ENCODE peak calls at places on chromosomes 16 and 17, in eight cellular contexts. U, O, G, P, F, Y, H and N are unnamed samples.

GRCh38 chr16:49204191-49204590 is 77.4 kb downstream of the CBLN1 start:
- DNase-seq in O (no peak), U (no peak), H (no peak), P (no peak), G (no peak), F (no peak), Y (no peak), N (no peak)

GRCh38 chr17:68035131-68035522 is 408 bp upstream of the KPNA2 start:
- DNase-seq in F (peak), P (no peak), Y (peak), O (no peak), U (peak), H (no peak), G (no peak), N (peak)

GRCh38 chr16:84759061-84759460 is 59.3 kb downstream of the USP10 start:
- DNase-seq in G (no peak), Y (no peak), O (no peak), F (no peak), P (no peak), U (no peak), H (peak), N (no peak)

GRCh38 chr17:65985571-65985970 is 206.4 kb downstream of the CEP112 start:
- DNase-seq in G (no peak), P (no peak), O (no peak), Y (no peak), H (no peak), U (no peak), F (no peak), N (no peak)

GRCh38 chr17:79670537-79671386 is 59.9 kb upstream of the RBFOX3 start:
- DNase-seq in F (no peak), G (peak), Y (no peak), U (no peak), H (no peak), P (no peak), O (no peak), N (no peak)

GRCh38 chr17:56577810-56578209 is 15.7 kb upstream of the NOG start:
- DNase-seq in P (no peak), F (peak), O (no peak), Y (no peak), H (no peak), U (no peak), G (no peak), N (no peak)

GRCh38 chr16:64362193-64362592 is 759.7 kb downstream of the CDH11 start:
- DNase-seq in F (no peak), U (no peak), G (no peak), H (no peak), P (peak), O (no peak), Y (no peak), N (no peak)

GRCh38 chr17:1735418-1735817 is 7.3 kb upstream of the SERPINF2 start:
- DNase-seq in O (no peak), G (no peak), P (no peak), F (no peak), U (no peak), H (no peak), Y (no peak), N (no peak)

GRCh38 chr17:7132511-7133094 is 18.0 kb upstream of the ASGR2 start:
- DNase-seq in P (no peak), F (peak), H (no peak), G (peak), U (no peak), Y (no peak), O (no peak), N (no peak)

GRCh38 chr16:56518435-56518834 is 1.4 kb downstream of the BBS2 start:
- DNase-seq in H (no peak), F (no peak), G (no peak), O (no peak), Y (no peak), U (no peak), P (no peak), N (no peak)

GRCh38 chr17:50863221-50863843 is 2.8 kb downstream of the TOB1 start:
- DNase-seq in P (peak), F (no peak), H (peak), U (peak), O (no peak), Y (no peak), G (peak), N (peak)

GRCh38 chr16:4402439-4403132 is 13.8 kb downstream of the CORO7 start:
- DNase-seq in H (peak), G (peak), Y (peak), F (peak), O (no peak), P (peak), U (peak), N (peak)

GRCh38 chr17:43085489-43085888 is 39.7 kb downstream of the BRCA1 start:
- DNase-seq in O (peak), G (no peak), F (no peak), H (peak), Y (no peak), P (peak), U (no peak), N (no peak)

GRCh38 chr16:19698480-19699465 is 19.3 kb downstream of the KNOP1 start:
- DNase-seq in P (peak), G (no peak), F (no peak), H (no peak), O (no peak), U (no peak), Y (no peak), N (no peak)

GRCh38 chr17:64386412-64387144 is 4.1 kb downstream of the PECAM1 start:
- DNase-seq in G (no peak), U (no peak), O (no peak), Y (no peak), P (no peak), F (no peak), H (no peak), N (no peak)

GRCh38 chr16:54140057-54140787 is 146.4 kb downstream of the IRX3 start:
- DNase-seq in O (no peak), G (no peak), U (no peak), Y (no peak), F (no peak), P (no peak), H (peak), N (no peak)

GRCh38 chr16:89828199-89828869 is at the start of gene SPIRE2:
- DNase-seq in U (peak), F (peak), H (peak), G (peak), Y (no peak), P (peak), O (no peak), N (no peak)

GRCh38 chr17:65208753-65209152 is 71.6 kb downstream of the RGS9 start:
- DNase-seq in U (no peak), O (no peak), P (no peak), F (no peak), G (no peak), Y (no peak), H (no peak), N (no peak)

GRCh38 chr17:37673386-37673785 is 30.1 kb upstream of the DDX52 start:
- DNase-seq in F (no peak), G (no peak), H (no peak), U (no peak), Y (no peak), P (no peak), O (no peak), N (no peak)

GRCh38 chr17:74240637-74241036 is 27.3 kb downstream of the TTYH2 start:
- DNase-seq in U (no peak), O (no peak), P (no peak), F (peak), H (no peak), Y (no peak), G (no peak), N (no peak)

GRCh38 chr16:68754117-68754792 is 17.2 kb downstream of the CDH1 start:
- DNase-seq in G (no peak), H (no peak), F (no peak), O (no peak), P (peak), U (no peak), Y (no peak), N (no peak)

GRCh38 chr16:57846078-57846697 is 43.9 kb upstream of the KIFC3 start:
- DNase-seq in P (no peak), Y (no peak), G (no peak), F (no peak), U (no peak), O (no peak), H (no peak), N (peak)

GRCh38 chr17:17411692-17412091 is 65.1 kb upstream of the MED9 start:
- DNase-seq in Y (no peak), O (no peak), U (no peak), H (peak), G (no peak), F (no peak), P (no peak), N (no peak)

GRCh38 chr16:15996432-15997109 is 47.2 kb downstream of the ABCC1 start:
- DNase-seq in P (peak), O (no peak), F (no peak), H (peak), Y (peak), G (no peak), U (no peak), N (no peak)

GRCh38 chr17:61000911-61001310 is 323.3 kb downstream of the BCAS3 start:
- DNase-seq in P (peak), F (no peak), O (peak), U (no peak), Y (no peak), G (no peak), H (peak), N (no peak)

GRCh38 chr17:43791589-43791988 is 11.4 kb downstream of the CFAP97D1 start:
- DNase-seq in P (peak), Y (no peak), U (peak), H (peak), F (no peak), O (no peak), G (peak), N (peak)

GRCh38 chr17:68598545-68598961 is 2.6 kb downstream of the FAM20A start:
- DNase-seq in G (no peak), F (no peak), O (no peak), H (no peak), P (no peak), U (no peak), Y (no peak), N (no peak)

GRCh38 chr17:76394166-76394565 is 9.8 kb downstream of the SPHK1 start:
- DNase-seq in F (no peak), O (no peak), Y (no peak), P (peak), H (no peak), G (peak), U (no peak), N (peak)

GRCh38 chr17:70295732-70296131 is 126.4 kb downstream of the KCNJ2 start:
- DNase-seq in U (no peak), Y (no peak), P (no peak), F (no peak), O (no peak), H (no peak), G (no peak), N (no peak)

GRCh38 chr17:4969551-4970231 is 2.1 kb upstream of the SPAG7 start:
- DNase-seq in G (no peak), O (no peak), Y (no peak), U (no peak), H (peak), F (no peak), P (no peak), N (no peak)